ENCODE peak calls at places on chromosome 21, in five cellular contexts. One of them, this sample, is unnamed.

GRCh38 chr21:35561076-35561475 is 499.2 kb downstream of the SETD4 start:
- DNase-seq in prostate gland: no peak
- DNase-seq in A549: no peak
- DNase-seq in ovary: no peak
- DNase-seq in uterus: no peak
- DNase-seq in this sample: no peak

GRCh38 chr21:23936224-23936623 is 1671.1 kb downstream of the MRPL39 start:
- DNase-seq in prostate gland: no peak
- DNase-seq in A549: peak; percentile 0
- DNase-seq in ovary: no peak
- DNase-seq in uterus: no peak
- DNase-seq in this sample: no peak

GRCh38 chr21:37337831-37338230 is 28.7 kb upstream of the DYRK1A start:
- DNase-seq in prostate gland: no peak
- DNase-seq in A549: no peak
- DNase-seq in ovary: no peak
- DNase-seq in uterus: no peak
- DNase-seq in this sample: no peak

GRCh38 chr21:19130379-19131028 is 726.9 kb upstream of the TMPRSS15 start:
- DNase-seq in prostate gland: no peak
- DNase-seq in A549: no peak
- DNase-seq in ovary: no peak
- DNase-seq in uterus: no peak
- DNase-seq in this sample: no peak

GRCh38 chr21:37562920-37563640 is 196.5 kb downstream of the DYRK1A start:
- DNase-seq in prostate gland: peak; percentile 25
- DNase-seq in A549: no peak
- DNase-seq in ovary: peak; percentile 22
- DNase-seq in uterus: no peak
- DNase-seq in this sample: peak; percentile 65

GRCh38 chr21:40143822-40144525 is 276.7 kb downstream of the PCP4 start:
- DNase-seq in prostate gland: peak; percentile 53
- DNase-seq in A549: peak; percentile 33
- DNase-seq in ovary: no peak
- DNase-seq in uterus: peak; percentile 32
- DNase-seq in this sample: peak; percentile 69

GRCh38 chr21:36635991-36636390 is 62.9 kb upstream of the SIM2 start:
- DNase-seq in prostate gland: no peak
- DNase-seq in A549: no peak
- DNase-seq in ovary: no peak
- DNase-seq in uterus: no peak
- DNase-seq in this sample: no peak

GRCh38 chr21:37461494-37461893 is 94.9 kb downstream of the DYRK1A start:
- DNase-seq in prostate gland: no peak
- DNase-seq in A549: no peak
- DNase-seq in ovary: no peak
- DNase-seq in uterus: no peak
- DNase-seq in this sample: no peak

GRCh38 chr21:40841524-40842196 is 5.3 kb downstream of the DSCAM start:
- DNase-seq in prostate gland: peak; percentile 64
- DNase-seq in A549: peak; percentile 42
- DNase-seq in ovary: no peak
- DNase-seq in uterus: no peak
- DNase-seq in this sample: peak; percentile 19

GRCh38 chr21:44011123-44011773 is 861 bp upstream of the TRAPPC10 start:
- DNase-seq in prostate gland: no peak
- DNase-seq in A549: no peak
- DNase-seq in ovary: peak; percentile 23
- DNase-seq in uterus: peak; percentile 42
- DNase-seq in this sample: no peak

GRCh38 chr21:43681650-43682049 is 22.3 kb downstream of the RRP1B start:
- DNase-seq in prostate gland: no peak
- DNase-seq in A549: no peak
- DNase-seq in ovary: no peak
- DNase-seq in uterus: no peak
- DNase-seq in this sample: no peak

GRCh38 chr21:27300770-27301169 is 333.9 kb upstream of the ADAMTS5 start:
- DNase-seq in prostate gland: no peak
- DNase-seq in A549: no peak
- DNase-seq in ovary: no peak
- DNase-seq in uterus: no peak
- DNase-seq in this sample: no peak

GRCh38 chr21:35484856-35485255 is 435.8 kb upstream of the RUNX1 start:
- DNase-seq in prostate gland: no peak
- DNase-seq in A549: no peak
- DNase-seq in ovary: no peak
- DNase-seq in uterus: no peak
- DNase-seq in this sample: no peak

GRCh38 chr21:19986396-19986795 is 1011.8 kb upstream of the NCAM2 start:
- DNase-seq in prostate gland: no peak
- DNase-seq in A549: no peak
- DNase-seq in ovary: no peak
- DNase-seq in uterus: no peak
- DNase-seq in this sample: no peak

GRCh38 chr21:37155216-37155615 is 82.2 kb downstream of the TTC3 start:
- DNase-seq in prostate gland: peak; percentile 12
- DNase-seq in A549: no peak
- DNase-seq in ovary: no peak
- DNase-seq in uterus: no peak
- DNase-seq in this sample: no peak

GRCh38 chr21:35974801-35975200 is 85.5 kb downstream of the SETD4 start:
- DNase-seq in prostate gland: peak; percentile 19
- DNase-seq in A549: no peak
- DNase-seq in ovary: no peak
- DNase-seq in uterus: no peak
- DNase-seq in this sample: no peak

GRCh38 chr21:43365611-43366426 is 61.1 kb downstream of the SIK1 start:
- DNase-seq in prostate gland: no peak
- DNase-seq in A549: no peak
- DNase-seq in ovary: peak; percentile 51
- DNase-seq in uterus: no peak
- DNase-seq in this sample: no peak

GRCh38 chr21:38428211-38428610 is 70.1 kb downstream of the ERG start:
- DNase-seq in prostate gland: no peak
- DNase-seq in A549: no peak
- DNase-seq in ovary: no peak
- DNase-seq in uterus: no peak
- DNase-seq in this sample: no peak

GRCh38 chr21:35222541-35222941 is 173.4 kb upstream of the RUNX1 start:
- DNase-seq in prostate gland: no peak
- DNase-seq in A549: no peak
- DNase-seq in ovary: no peak
- DNase-seq in uterus: no peak
- DNase-seq in this sample: peak; percentile 51

GRCh38 chr21:17818158-17819113 is 720 bp downstream of the C21orf91 start:
- DNase-seq in prostate gland: peak; percentile 59
- DNase-seq in A549: peak; percentile 11
- DNase-seq in ovary: peak; percentile 30
- DNase-seq in uterus: peak; percentile 28
- DNase-seq in this sample: peak; percentile 57

GRCh38 chr21:33668180-33668579 is 25.9 kb downstream of the ITSN1 start:
- DNase-seq in prostate gland: no peak
- DNase-seq in A549: no peak
- DNase-seq in ovary: no peak
- DNase-seq in uterus: no peak
- DNase-seq in this sample: peak; percentile 41

GRCh38 chr21:38319781-38320180 is 63.0 kb downstream of the KCNJ15 start:
- DNase-seq in prostate gland: no peak
- DNase-seq in A549: no peak
- DNase-seq in ovary: no peak
- DNase-seq in uterus: no peak
- DNase-seq in this sample: no peak

GRCh38 chr21:38985423-38986378 is 180.0 kb downstream of the ETS2 start:
- DNase-seq in prostate gland: peak; percentile 61
- DNase-seq in A549: no peak
- DNase-seq in ovary: peak; percentile 80
- DNase-seq in uterus: peak; percentile 73
- DNase-seq in this sample: peak; percentile 66

GRCh38 chr21:45128613-45129226 is 54.3 kb downstream of the ADARB1 start:
- DNase-seq in prostate gland: peak; percentile 73
- DNase-seq in A549: peak; percentile 74
- DNase-seq in ovary: no peak
- DNase-seq in uterus: peak; percentile 70
- DNase-seq in this sample: peak; percentile 78

GRCh38 chr21:45132841-45133573 is 58.6 kb downstream of the ADARB1 start:
- DNase-seq in prostate gland: peak; percentile 33
- DNase-seq in A549: no peak
- DNase-seq in ovary: no peak
- DNase-seq in uterus: no peak
- DNase-seq in this sample: peak; percentile 57

GRCh38 chr21:45130324-45130774 is 56.0 kb downstream of the ADARB1 start:
- DNase-seq in prostate gland: no peak
- DNase-seq in A549: no peak
- DNase-seq in ovary: peak; percentile 65
- DNase-seq in uterus: peak; percentile 65
- DNase-seq in this sample: peak; percentile 65

GRCh38 chr21:45129231-45129923 is 55.0 kb downstream of the ADARB1 start:
- DNase-seq in prostate gland: no peak
- DNase-seq in A549: no peak
- DNase-seq in ovary: peak; percentile 36
- DNase-seq in uterus: no peak
- DNase-seq in this sample: no peak

GRCh38 chr21:45131537-45131999 is 57.2 kb downstream of the ADARB1 start:
- DNase-seq in prostate gland: no peak
- DNase-seq in A549: no peak
- DNase-seq in ovary: no peak
- DNase-seq in uterus: no peak
- DNase-seq in this sample: no peak
- H3K27ac ChIP-seq in prostate gland: no peak overlapping the region
- H3K27ac ChIP-seq in A549: no peak overlapping the region
- H3K27ac ChIP-seq in ovary: peak overlapping the region; percentile 6
- H3K27ac ChIP-seq in uterus: peak overlapping the region; percentile 91
- H3K27ac ChIP-seq in this sample: no peak overlapping the region

DNA sequence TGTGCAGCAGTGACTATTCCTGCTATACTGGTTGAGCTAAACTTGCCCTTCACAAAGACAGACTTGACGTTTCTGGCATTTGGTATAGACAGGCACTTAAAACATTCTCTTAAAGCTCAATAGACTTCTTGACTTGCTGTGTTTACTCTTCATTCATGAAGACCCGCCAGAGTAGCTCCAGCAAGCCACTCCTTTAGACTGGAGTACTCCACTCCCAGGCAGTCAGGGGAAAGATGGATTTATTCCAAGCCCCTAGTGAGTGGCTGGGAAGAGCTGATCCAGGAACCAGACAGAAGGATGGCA is 70.7 kb downstream of the EVA1C start:
- DNase-seq in prostate gland: peak; percentile 70
- DNase-seq in A549: no peak
- DNase-seq in ovary: no peak
- DNase-seq in uterus: no peak
- DNase-seq in this sample: no peak
- TF ChIP-seq POLR2A in prostate gland: peak; percentile 21
- TF ChIP-seq POLR2A in A549: no peak
- TF ChIP-seq POLR2A in ovary: no peak
- TF ChIP-seq POLR2A in uterus: no peak
- TF ChIP-seq POLR2A in this sample: no peak

DNA sequence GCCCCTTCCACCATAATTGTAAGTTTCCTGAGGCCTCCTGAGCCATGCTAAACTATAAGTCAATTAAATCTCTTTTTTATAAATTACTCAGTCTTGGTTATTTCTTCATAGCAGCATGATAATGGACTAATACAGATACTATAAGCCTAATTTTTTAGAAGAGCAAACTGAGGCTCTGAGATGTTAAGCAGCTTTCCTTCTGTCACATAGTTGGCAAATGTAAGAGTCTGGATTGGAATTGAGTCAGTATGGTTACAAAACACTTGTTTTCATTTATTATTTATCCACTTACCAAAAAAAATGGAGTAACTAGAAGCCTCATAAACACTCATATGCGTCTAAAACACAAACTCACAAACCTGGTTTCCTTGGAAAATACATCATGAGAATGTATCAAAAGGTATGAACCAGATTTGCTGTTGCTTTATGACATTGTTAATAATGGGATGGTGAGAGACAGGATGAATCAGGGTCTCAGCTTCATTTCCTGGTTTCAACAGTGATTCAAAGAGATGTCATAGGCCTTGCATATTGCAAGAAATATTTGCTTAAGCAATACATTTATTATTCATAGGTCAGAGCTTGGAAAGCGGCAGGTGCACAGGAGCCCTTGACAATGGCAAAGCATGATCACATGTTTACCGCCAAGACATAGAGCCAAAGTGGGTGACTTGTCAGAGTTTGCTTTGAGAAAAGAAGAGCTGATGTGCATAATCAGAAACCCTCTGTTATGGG is 221.5 kb downstream of the GRIK1 start:
- DNase-seq in prostate gland: no peak
- DNase-seq in A549: no peak
- DNase-seq in ovary: no peak
- DNase-seq in uterus: no peak
- DNase-seq in this sample: no peak
- H3K27ac ChIP-seq in prostate gland: no peak overlapping the region
- H3K27ac ChIP-seq in A549: no peak overlapping the region
- H3K27ac ChIP-seq in ovary: no peak overlapping the region
- H3K27ac ChIP-seq in uterus: no peak overlapping the region
- H3K27ac ChIP-seq in this sample: no peak overlapping the region

GRCh38 chr21:42010507-42011493 is 640 bp upstream of the ZBTB21 start:
- DNase-seq in prostate gland: peak; percentile 43
- DNase-seq in A549: no peak
- DNase-seq in ovary: peak; percentile 37
- DNase-seq in uterus: no peak
- DNase-seq in this sample: peak; percentile 74

GRCh38 chr21:42012344-42012743 is 2.2 kb upstream of the ZBTB21 start:
- DNase-seq in prostate gland: no peak
- DNase-seq in A549: no peak
- DNase-seq in ovary: no peak
- DNase-seq in uterus: no peak
- DNase-seq in this sample: no peak

GRCh38 chr21:42007541-42007940 is 2.6 kb downstream of the ZBTB21 start:
- DNase-seq in prostate gland: no peak
- DNase-seq in A549: no peak
- DNase-seq in ovary: no peak
- DNase-seq in uterus: no peak
- DNase-seq in this sample: no peak

GRCh38 chr21:42009018-42009830 is 936 bp downstream of the ZBTB21 start:
- DNase-seq in prostate gland: peak; percentile 27
- DNase-seq in A549: peak; percentile 40
- DNase-seq in ovary: peak; percentile 56
- DNase-seq in uterus: peak; percentile 54
- DNase-seq in this sample: peak; percentile 84

DNA sequence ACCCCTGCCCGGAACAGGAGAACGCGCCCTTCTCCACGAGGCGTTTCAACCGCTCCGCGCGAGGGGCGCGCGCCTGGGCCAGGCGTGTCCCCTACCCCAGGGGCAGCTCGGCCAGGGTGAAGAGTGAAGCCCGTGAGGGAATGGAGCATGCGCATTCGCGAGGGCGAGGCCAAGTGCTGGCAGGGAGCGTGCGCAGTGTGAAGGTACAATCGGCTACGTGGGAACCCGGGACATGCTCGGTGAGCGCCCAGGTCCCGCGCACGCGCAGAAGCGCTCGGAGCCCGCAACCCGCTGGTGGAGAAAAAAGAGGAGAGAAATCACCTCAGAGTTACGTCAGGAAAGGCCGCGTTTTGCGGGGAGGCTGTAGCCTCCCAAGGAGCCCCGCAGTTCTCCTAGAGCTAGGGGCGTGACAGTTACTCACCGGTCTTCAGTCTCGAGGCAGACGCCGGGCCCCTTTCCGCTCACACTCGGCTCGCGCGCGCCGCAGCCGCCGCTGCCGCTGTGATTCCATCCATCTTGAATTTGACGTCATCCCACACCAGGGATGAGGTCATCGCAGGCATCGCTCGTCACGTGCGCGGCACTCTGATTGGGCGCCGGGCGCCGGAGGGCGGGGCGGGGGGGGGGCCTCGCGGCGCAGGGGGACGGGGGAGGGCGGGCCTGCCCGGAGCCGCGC is at the start of gene ZBTB21:
- DNase-seq in prostate gland: peak; percentile 98
- DNase-seq in A549: peak; percentile 96
- DNase-seq in ovary: peak; percentile 99
- DNase-seq in uterus: peak; percentile 99
- DNase-seq in this sample: peak; percentile 99
- TF ChIP-seq POLR2A in prostate gland: peak; percentile 98
- TF ChIP-seq POLR2A in A549: peak; percentile 81
- TF ChIP-seq POLR2A in ovary: peak; percentile 97
- TF ChIP-seq POLR2A in uterus: peak; percentile 96
- TF ChIP-seq POLR2A in this sample: peak; percentile 93

This sample was measured in adrenal gland.